ENCODE peak calls at places on chromosomes 5 and 9, in six cellular contexts. O is neuronal stem cell, D is HepG2, H is IMR-90, B is GM23248, R is mesendoderm. A is an unnamed sample.

GRCh38 chr5:9514968-9515367 is 30.9 kb downstream of the SEMA5A start:
- DNase-seq in O (no peak), B (no peak), R (no peak), D (no peak), H (no peak), A (no peak)

GRCh38 chr9:119726035-119726434 is 356.8 kb upstream of the BRINP1 start:
- DNase-seq in O (no peak), H (no peak), B (no peak), D (no peak), R (no peak), A (no peak)

GRCh38 chr5:80625230-80625629 is 29.2 kb upstream of the MSH3 start:
- DNase-seq in H (no peak), O (no peak), R (no peak), B (no peak), D (no peak), A (no peak)

GRCh38 chr5:88761269-88761880 is 121.6 kb downstream of the MEF2C start:
- DNase-seq in B (peak; percentile 49), D (no peak), O (no peak), R (no peak), H (peak; percentile 51), A (peak; percentile 45)

GRCh38 chr5:143860211-143860610 is 48.2 kb downstream of the HMHB1 start:
- DNase-seq in O (no peak), H (no peak), R (peak; percentile 28), B (no peak), D (peak; percentile 25), A (no peak)

GRCh38 chr9:36893148-36893547 is 140.9 kb downstream of the PAX5 start:
- DNase-seq in R (no peak), D (no peak), O (no peak), H (no peak), B (no peak), A (no peak)

GRCh38 chr5:153827407-153827806 is 211.3 kb downstream of the FAM114A2 start:
- DNase-seq in O (no peak), B (peak; percentile 40), R (peak; percentile 42), H (no peak), D (no peak), A (no peak)

GRCh38 chr5:18114161-18114802 is 480.0 kb downstream of the TAF11L14 start:
- DNase-seq in R (peak; percentile 26), O (no peak), B (peak; percentile 1), H (no peak), D (no peak), A (no peak)

GRCh38 chr5:32100230-32100629 is 73.9 kb downstream of the GOLPH3 start:
- DNase-seq in R (peak; percentile 14), B (peak; percentile 19), D (no peak), O (no peak), H (no peak), A (no peak)

GRCh38 chr9:89436326-89436725 is 61.6 kb downstream of the SEMA4D start:
- DNase-seq in O (no peak), H (no peak), R (no peak), D (no peak), B (no peak), A (no peak)

GRCh38 chr5:125798311-125798710 is 624.9 kb upstream of the GRAMD2B start:
- DNase-seq in R (peak; percentile 17), D (no peak), O (peak; percentile 30), B (peak; percentile 32), H (peak; percentile 42), A (peak; percentile 58)

GRCh38 chr5:143557061-143557818 is 153.8 kb upstream of the NR3C1 start:
- DNase-seq in B (peak; percentile 78), O (no peak), D (no peak), H (peak; percentile 94), R (no peak), A (peak; percentile 16)

GRCh38 chr9:18707078-18707477 is 233.1 kb downstream of the ADAMTSL1 start:
- DNase-seq in R (no peak), D (peak; percentile 7), B (peak; percentile 53), O (no peak), H (peak; percentile 6), A (no peak)

GRCh38 chr9:30796806-30797205 is 1587.6 kb upstream of the ACO1 start:
- DNase-seq in O (no peak), R (no peak), H (no peak), D (no peak), B (no peak), A (no peak)

GRCh38 chr5:14726066-14726838 is 61.7 kb downstream of the OTULIN start:
- DNase-seq in O (no peak), R (peak; percentile 55), H (peak; percentile 76), B (peak; percentile 51), D (no peak), A (peak; percentile 37)

GRCh38 chr9:124208571-124208970 is 49.2 kb upstream of the NEK6 start:
- DNase-seq in O (no peak), D (no peak), R (no peak), H (no peak), B (no peak), A (no peak)

GRCh38 chr5:173901705-173902104 is 13.6 kb downstream of the CPEB4 start:
- DNase-seq in H (no peak), D (no peak), O (no peak), B (no peak), R (no peak), A (no peak)

GRCh38 chr9:80797841-80798688 is 891.3 kb downstream of the TLE1 start:
- DNase-seq in D (no peak), R (no peak), H (peak; percentile 63), B (no peak), O (no peak), A (no peak)

GRCh38 chr9:136614967-136615623 is 47.6 kb upstream of the EGFL7 start:
- DNase-seq in B (no peak), O (no peak), D (no peak), R (peak; percentile 71), H (no peak), A (no peak)

GRCh38 chr9:35110327-35110758 is 5.3 kb downstream of the ATOSB start:
- DNase-seq in D (no peak), R (no peak), B (peak; percentile 79), O (no peak), H (peak; percentile 43), A (peak; percentile 56)

GRCh38 chr5:74384851-74385250 is 255.7 kb downstream of the ENC1 start:
- DNase-seq in O (no peak), H (no peak), D (no peak), B (no peak), R (no peak), A (no peak)

GRCh38 chr9:129549684-129550083 is 71.2 kb downstream of the C9orf50 start:
- DNase-seq in H (no peak), O (no peak), D (no peak), B (peak; percentile 69), R (no peak), A (no peak)

GRCh38 chr5:84303315-84303714 is 81.4 kb downstream of the EDIL3 start:
- DNase-seq in R (no peak), D (no peak), B (peak; percentile 41), O (no peak), H (peak; percentile 62), A (peak; percentile 75)

GRCh38 chr5:107869459-107870115 is 198.8 kb upstream of the EFNA5 start:
- DNase-seq in D (no peak), H (peak; percentile 84), O (no peak), B (peak; percentile 83), R (peak; percentile 29), A (peak; percentile 96)

GRCh38 chr9:21711504-21711903 is 90.9 kb upstream of the MTAP start:
- DNase-seq in O (peak; percentile 63), H (peak; percentile 54), B (peak; percentile 83), D (no peak), R (peak; percentile 47), A (no peak)

GRCh38 chr9:120735415-120736126 is 21.3 kb upstream of the MEGF9 start:
- DNase-seq in D (peak; percentile 88), O (no peak), B (peak; percentile 63), R (no peak), H (peak; percentile 75), A (no peak)

GRCh38 chr5:172455087-172455381 is 709 bp upstream of the SH3PXD2B start:
- DNase-seq in D (no peak), O (no peak), H (no peak), B (no peak), R (peak; percentile 65), A (no peak)
- H3K4me1 ChIP-seq in D (peaks cover 57% of the 10 kb centered on the region), O (peaks cover 14% of the 10 kb centered on the region), H (peaks cover 24% of the 10 kb centered on the region), B (peaks cover 29% of the 10 kb centered on the region), R (peaks cover 9% of the 10 kb centered on the region), A (peaks cover 34% of the 10 kb centered on the region)

GRCh38 chr5:41325074-41325473 is 111.7 kb upstream of the C6 start:
- DNase-seq in O (no peak), H (no peak), R (no peak), D (no peak), B (no peak), A (peak; percentile 59)
- H3K9ac ChIP-seq in O (no peak overlapping the region), H (no peak overlapping the region), R (no peak overlapping the region), D (no peak overlapping the region), B (no peak overlapping the region), A (no peak overlapping the region)

DNA sequence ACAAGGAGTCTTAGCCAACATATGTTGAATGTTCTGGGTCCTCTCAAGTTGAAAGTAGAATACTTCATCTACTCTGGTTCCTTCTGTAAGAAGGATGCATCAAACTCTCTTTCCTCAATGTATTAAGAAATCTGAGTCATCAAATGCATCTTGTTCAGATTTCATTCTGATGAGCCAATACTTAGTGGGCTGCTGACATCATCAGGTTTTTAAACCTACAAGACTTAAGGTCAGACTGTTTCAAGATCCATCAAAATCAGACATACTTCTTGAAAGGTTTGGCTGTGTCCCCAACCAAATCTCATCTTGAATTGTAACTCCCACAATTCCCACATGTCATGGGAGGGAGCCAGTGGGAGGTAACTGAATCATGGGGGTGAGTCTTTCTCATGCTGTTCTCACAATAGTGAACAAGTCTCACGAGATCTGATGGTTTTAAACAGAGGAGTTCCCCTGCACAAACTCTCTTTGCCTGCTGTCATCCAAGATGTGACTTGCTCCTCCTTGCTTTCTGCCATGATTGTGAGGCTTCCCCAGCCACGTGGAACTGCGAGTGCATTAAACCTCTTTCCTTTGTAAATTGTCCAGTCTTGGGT is 168.8 kb downstream of the RAPGEF6 start:
- DNase-seq in R (no peak), H (peak; percentile 95), D (no peak), B (peak; percentile 89), O (no peak), A (peak; percentile 49)
- H3K4me3 ChIP-seq in R (no peak overlapping the region), H (no peak overlapping the region), D (no peak overlapping the region), B (no peak overlapping the region), O (no peak overlapping the region), A (no peak overlapping the region)

GRCh38 chr9:131399972-131400371 is 6.1 kb downstream of the PRRC2B start:
- DNase-seq in R (no peak), D (no peak), B (no peak), H (no peak), O (no peak), A (no peak)
- H3K4me1 ChIP-seq in R (peaks cover 14% of the 10 kb centered on the region), D (peaks cover 88% of the 10 kb centered on the region), B (peaks cover 77% of the 10 kb centered on the region), H (peaks cover 29% of the 10 kb centered on the region), O (peaks cover 69% of the 10 kb centered on the region), A (peaks cover 33% of the 10 kb centered on the region)

GRCh38 chr5:96817496-96817895 is 9.8 kb upstream of the ERAP1 start:
- DNase-seq in D (no peak), R (no peak), B (no peak), H (no peak), O (no peak), A (no peak)

GRCh38 chr5:96819806-96820205 is 12.1 kb upstream of the ERAP1 start:
- DNase-seq in D (no peak), R (no peak), O (no peak), H (no peak), B (no peak), A (no peak)

GRCh38 chr5:96816430-96816939 is 8.7 kb upstream of the ERAP1 start:
- DNase-seq in O (no peak), D (no peak), R (no peak), B (no peak), H (no peak), A (no peak)

GRCh38 chr5:96812851-96813250 is 5.1 kb upstream of the ERAP1 start:
- DNase-seq in H (no peak), D (no peak), O (no peak), R (peak; percentile 68), B (no peak), A (no peak)

GRCh38 chr5:96816991-96817390 is 9.2 kb upstream of the ERAP1 start:
- DNase-seq in D (no peak), O (no peak), H (no peak), R (no peak), B (no peak), A (no peak)
- H3K9ac ChIP-seq in D (no peak overlapping the region), O (no peak overlapping the region), H (no peak overlapping the region), R (no peak overlapping the region), B (no peak overlapping the region), A (no peak overlapping the region)

A was measured in PC-3.